ENCODE peak calls at places on chromosomes 1 and 21, in seven cellular contexts. R, H, K, Q, F, V and C are unnamed samples.

GRCh38 chr1:31699341-31699891 is 4.4 kb downstream of the COL16A1 start:
- DNase-seq in R (no peak), H (peak), K (no peak), Q (no peak), F (no peak), V (no peak), C (no peak)

GRCh38 chr1:215793210-215793609 is 226.1 kb downstream of the KCTD3 start:
- DNase-seq in R (no peak), H (no peak), K (no peak), Q (peak), F (peak), V (peak), C (peak)

GRCh38 chr1:64133036-64133435 is 70.4 kb upstream of the UBE2U start:
- DNase-seq in R (no peak), H (no peak), K (no peak), Q (peak), F (peak), V (peak), C (peak)

GRCh38 chr1:93738075-93738622 is 56.5 kb upstream of the BCAR3 start:
- DNase-seq in R (no peak), H (no peak), K (no peak), Q (peak), F (peak), V (peak), C (peak)

GRCh38 chr1:157369808-157370521 is 182.3 kb downstream of the FCRL5 start:
- DNase-seq in R (no peak), H (no peak), K (peak), Q (peak), F (peak), V (peak), C (peak)

GRCh38 chr1:113929750-113930498 is 800 bp downstream of the HIPK1 start:
- DNase-seq in R (peak), H (peak), K (no peak), Q (peak), F (no peak), V (peak), C (peak)

GRCh38 chr1:54800899-54801759 is at the start of gene TTC22:
- DNase-seq in R (peak), H (no peak), K (peak), Q (no peak), F (no peak), V (no peak), C (no peak)

GRCh38 chr1:192807221-192807967 is 1.4 kb upstream of the RGS2 start:
- DNase-seq in R (peak), H (no peak), K (no peak), Q (peak), F (no peak), V (no peak), C (peak)

GRCh38 chr1:11337536-11338350 is 64.7 kb downstream of the UBIAD1 start:
- DNase-seq in R (peak), H (no peak), K (peak), Q (peak), F (no peak), V (peak), C (peak)

GRCh38 chr1:160777486-160778089 is 18.4 kb upstream of the LY9 start:
- DNase-seq in R (peak), H (no peak), K (peak), Q (no peak), F (no peak), V (peak), C (peak)

GRCh38 chr21:36780861-36781260 is 81.9 kb downstream of the SIM2 start:
- DNase-seq in R (no peak), H (no peak), K (no peak), Q (no peak), F (no peak), V (no peak), C (no peak)

GRCh38 chr1:27951396-27951795 is 8.4 kb upstream of the XKR8 start:
- DNase-seq in R (no peak), H (no peak), K (no peak), Q (no peak), F (no peak), V (no peak), C (no peak)

GRCh38 chr21:41703857-41704501 is 62.9 kb downstream of the RIPK4 start:
- DNase-seq in R (no peak), H (no peak), K (no peak), Q (no peak), F (no peak), V (no peak), C (no peak)

GRCh38 chr1:242147096-242147976 is 148.4 kb upstream of the MAP1LC3C start:
- DNase-seq in R (no peak), H (no peak), K (no peak), Q (peak), F (no peak), V (peak), C (peak)

GRCh38 chr1:205335692-205336091 is 14.1 kb upstream of the NUAK2 start:
- DNase-seq in R (peak), H (peak), K (peak), Q (peak), F (no peak), V (peak), C (peak)

GRCh38 chr1:200437556-200438203 is 27.8 kb upstream of the ZNF281 start:
- DNase-seq in R (no peak), H (no peak), K (no peak), Q (peak), F (no peak), V (no peak), C (no peak)

GRCh38 chr1:212302745-212303383 is 17.7 kb downstream of the PPP2R5A start:
- DNase-seq in R (no peak), H (no peak), K (no peak), Q (peak), F (no peak), V (peak), C (peak)